ENCODE peak calls at places on chromosomes 16 and 17, in six cellular contexts. One of them, this sample, is unnamed. For H3K9me3, the result is how much of the 10 kb centered on the place peaks cover.

GRCh38 chr17:78266231-78266631 is 34.8 kb downstream of the TMEM235 start:
- DNase-seq in pancreas: peak
- DNase-seq in heart left ventricle: no peak
- DNase-seq in cardiac muscle cell: no peak
- DNase-seq in heart right ventricle: no peak
- DNase-seq in CD4-positive, alpha-beta memory T cell: no peak
- DNase-seq in this sample: no peak

GRCh38 chr17:33288954-33289353 is 4.1 kb downstream of the ASIC2 start:
- DNase-seq in pancreas: no peak
- DNase-seq in heart left ventricle: no peak
- DNase-seq in cardiac muscle cell: no peak
- DNase-seq in heart right ventricle: no peak
- DNase-seq in CD4-positive, alpha-beta memory T cell: no peak
- DNase-seq in this sample: no peak

GRCh38 chr16:58371841-58372240 is 20.4 kb upstream of the GINS3 start:
- DNase-seq in pancreas: no peak
- DNase-seq in heart left ventricle: no peak
- DNase-seq in cardiac muscle cell: no peak
- DNase-seq in heart right ventricle: no peak
- DNase-seq in CD4-positive, alpha-beta memory T cell: no peak
- DNase-seq in this sample: no peak

GRCh38 chr17:79907855-79908254 is 68.6 kb upstream of the CBX4 start:
- DNase-seq in pancreas: no peak
- DNase-seq in heart left ventricle: no peak
- DNase-seq in cardiac muscle cell: no peak
- DNase-seq in heart right ventricle: no peak
- DNase-seq in CD4-positive, alpha-beta memory T cell: no peak
- DNase-seq in this sample: no peak

GRCh38 chr17:81115749-81116464 is 49.4 kb upstream of the PVALEF start:
- DNase-seq in pancreas: no peak
- DNase-seq in heart left ventricle: peak
- DNase-seq in cardiac muscle cell: no peak
- DNase-seq in heart right ventricle: peak
- DNase-seq in CD4-positive, alpha-beta memory T cell: no peak
- DNase-seq in this sample: no peak

GRCh38 chr17:78133971-78134898 is 3.7 kb downstream of the TMC8 start:
- DNase-seq in pancreas: peak
- DNase-seq in heart left ventricle: no peak
- DNase-seq in cardiac muscle cell: peak
- DNase-seq in heart right ventricle: no peak
- DNase-seq in CD4-positive, alpha-beta memory T cell: peak
- DNase-seq in this sample: no peak

GRCh38 chr17:27294689-27295630 is 1.0 kb downstream of the WSB1 start:
- DNase-seq in pancreas: peak
- DNase-seq in heart left ventricle: peak
- DNase-seq in cardiac muscle cell: peak
- DNase-seq in heart right ventricle: peak
- DNase-seq in CD4-positive, alpha-beta memory T cell: peak
- DNase-seq in this sample: peak

GRCh38 chr17:34725740-34726139 is 146.4 kb downstream of the TMEM132E start:
- DNase-seq in pancreas: no peak
- DNase-seq in heart left ventricle: no peak
- DNase-seq in cardiac muscle cell: no peak
- DNase-seq in heart right ventricle: no peak
- DNase-seq in CD4-positive, alpha-beta memory T cell: no peak
- DNase-seq in this sample: no peak

GRCh38 chr17:50451943-50452626 is 16.6 kb downstream of the CHAD start:
- DNase-seq in pancreas: no peak
- DNase-seq in heart left ventricle: no peak
- DNase-seq in cardiac muscle cell: no peak
- DNase-seq in heart right ventricle: no peak
- DNase-seq in CD4-positive, alpha-beta memory T cell: no peak
- DNase-seq in this sample: no peak

GRCh38 chr17:63497708-63498483 is 21.0 kb downstream of the ACE start:
- DNase-seq in pancreas: no peak
- DNase-seq in heart left ventricle: no peak
- DNase-seq in cardiac muscle cell: peak
- DNase-seq in heart right ventricle: no peak
- DNase-seq in CD4-positive, alpha-beta memory T cell: no peak
- DNase-seq in this sample: peak

GRCh38 chr17:80474933-80475915 is 1.2 kb downstream of the NPTX1 start:
- DNase-seq in pancreas: no peak
- DNase-seq in heart left ventricle: no peak
- DNase-seq in cardiac muscle cell: no peak
- DNase-seq in heart right ventricle: no peak
- DNase-seq in CD4-positive, alpha-beta memory T cell: peak
- DNase-seq in this sample: no peak

GRCh38 chr16:11094075-11094593 is 149.8 kb downstream of the CLEC16A start:
- DNase-seq in pancreas: no peak
- DNase-seq in heart left ventricle: no peak
- DNase-seq in cardiac muscle cell: peak
- DNase-seq in heart right ventricle: no peak
- DNase-seq in CD4-positive, alpha-beta memory T cell: no peak
- DNase-seq in this sample: no peak

GRCh38 chr16:15946257-15947044 is 3.0 kb upstream of the ABCC1 start:
- DNase-seq in pancreas: no peak
- DNase-seq in heart left ventricle: no peak
- DNase-seq in cardiac muscle cell: no peak
- DNase-seq in heart right ventricle: no peak
- DNase-seq in CD4-positive, alpha-beta memory T cell: no peak
- DNase-seq in this sample: peak

GRCh38 chr17:62823111-62823895 is 15.2 kb upstream of the MARCHF10 start:
- DNase-seq in pancreas: no peak
- DNase-seq in heart left ventricle: no peak
- DNase-seq in cardiac muscle cell: no peak
- DNase-seq in heart right ventricle: no peak
- DNase-seq in CD4-positive, alpha-beta memory T cell: no peak
- DNase-seq in this sample: no peak

GRCh38 chr16:67461600-67462278 is 19.2 kb downstream of the ATP6V0D1 start:
- DNase-seq in pancreas: no peak
- DNase-seq in heart left ventricle: no peak
- DNase-seq in cardiac muscle cell: no peak
- DNase-seq in heart right ventricle: no peak
- DNase-seq in CD4-positive, alpha-beta memory T cell: no peak
- DNase-seq in this sample: no peak

GRCh38 chr17:17836818-17837379 is at the start of gene SREBF1:
- DNase-seq in pancreas: peak
- DNase-seq in heart left ventricle: peak
- DNase-seq in cardiac muscle cell: no peak
- DNase-seq in heart right ventricle: no peak
- DNase-seq in CD4-positive, alpha-beta memory T cell: peak
- DNase-seq in this sample: no peak

GRCh38 chr17:72456026-72456569 is 335.3 kb downstream of the SOX9 start:
- DNase-seq in pancreas: no peak
- DNase-seq in heart left ventricle: no peak
- DNase-seq in cardiac muscle cell: no peak
- DNase-seq in heart right ventricle: no peak
- DNase-seq in CD4-positive, alpha-beta memory T cell: no peak
- DNase-seq in this sample: peak

GRCh38 chr17:4018446-4018845 is 54.2 kb upstream of the ATP2A3 start:
- DNase-seq in pancreas: no peak
- DNase-seq in heart left ventricle: no peak
- DNase-seq in cardiac muscle cell: no peak
- DNase-seq in heart right ventricle: no peak
- DNase-seq in CD4-positive, alpha-beta memory T cell: no peak
- DNase-seq in this sample: no peak

GRCh38 chr17:38926290-38927070 is 1.1 kb downstream of the LASP1NB start:
- DNase-seq in pancreas: peak
- DNase-seq in heart left ventricle: no peak
- DNase-seq in cardiac muscle cell: no peak
- DNase-seq in heart right ventricle: no peak
- DNase-seq in CD4-positive, alpha-beta memory T cell: no peak
- DNase-seq in this sample: no peak

GRCh38 chr17:78257810-78258322 is 26.4 kb downstream of the TMEM235 start:
- DNase-seq in pancreas: no peak
- DNase-seq in heart left ventricle: no peak
- DNase-seq in cardiac muscle cell: no peak
- DNase-seq in heart right ventricle: no peak
- DNase-seq in CD4-positive, alpha-beta memory T cell: no peak
- DNase-seq in this sample: no peak

GRCh38 chr17:78677303-78678219 is 100.4 kb upstream of the DNAH17 start:
- DNase-seq in pancreas: no peak
- DNase-seq in heart left ventricle: no peak
- DNase-seq in cardiac muscle cell: no peak
- DNase-seq in heart right ventricle: no peak
- DNase-seq in CD4-positive, alpha-beta memory T cell: no peak
- DNase-seq in this sample: no peak

DNA sequence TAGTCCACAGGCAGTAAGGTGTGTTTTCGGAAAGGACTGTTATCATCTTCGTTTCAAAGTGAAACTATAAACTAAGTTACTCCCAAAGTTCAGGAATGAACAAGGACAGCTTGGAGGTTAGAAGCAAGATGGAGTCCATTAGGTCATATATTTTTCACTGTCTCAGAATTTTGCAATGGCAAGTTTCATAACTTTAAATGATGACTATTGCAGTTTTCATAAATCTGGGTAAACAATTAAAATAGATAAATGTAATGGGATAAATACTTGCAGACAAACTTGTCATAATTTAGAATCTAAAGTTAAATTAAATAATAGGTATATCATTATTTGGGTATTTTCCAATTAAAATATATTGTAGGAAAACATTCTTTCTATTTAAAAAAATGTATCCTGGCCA is 14.7 kb upstream of the TRIM25 start:
- DNase-seq in pancreas: no peak
- DNase-seq in heart left ventricle: no peak
- DNase-seq in cardiac muscle cell: no peak
- DNase-seq in heart right ventricle: no peak
- DNase-seq in CD4-positive, alpha-beta memory T cell: no peak
- DNase-seq in this sample: no peak
- H3K9me3 ChIP-seq in pancreas: under half
- H3K9me3 ChIP-seq in heart left ventricle: under half
- H3K9me3 ChIP-seq in cardiac muscle cell: under half
- H3K9me3 ChIP-seq in heart right ventricle: under half
- H3K9me3 ChIP-seq in CD4-positive, alpha-beta memory T cell: under half
- H3K9me3 ChIP-seq in this sample: under half

GRCh38 chr16:35910409-35910808 is 2451.0 kb downstream of the TP53TG3F start:
- DNase-seq in pancreas: no peak
- DNase-seq in heart left ventricle: no peak
- DNase-seq in cardiac muscle cell: no peak
- DNase-seq in heart right ventricle: no peak
- DNase-seq in CD4-positive, alpha-beta memory T cell: no peak
- DNase-seq in this sample: no peak
- H3K9me3 ChIP-seq in pancreas: under half
- H3K9me3 ChIP-seq in heart left ventricle: under half
- H3K9me3 ChIP-seq in cardiac muscle cell: under half
- H3K9me3 ChIP-seq in heart right ventricle: under half
- H3K9me3 ChIP-seq in CD4-positive, alpha-beta memory T cell: under half
- H3K9me3 ChIP-seq in this sample: under half

GRCh38 chr16:59993101-59993500 is 1259.0 kb upstream of the GOT2 start:
- DNase-seq in pancreas: no peak
- DNase-seq in heart left ventricle: no peak
- DNase-seq in cardiac muscle cell: no peak
- DNase-seq in heart right ventricle: no peak
- DNase-seq in CD4-positive, alpha-beta memory T cell: no peak
- DNase-seq in this sample: no peak
- H3K9me3 ChIP-seq in pancreas: under half
- H3K9me3 ChIP-seq in heart left ventricle: under half
- H3K9me3 ChIP-seq in cardiac muscle cell: under half
- H3K9me3 ChIP-seq in heart right ventricle: under half
- H3K9me3 ChIP-seq in CD4-positive, alpha-beta memory T cell: under half
- H3K9me3 ChIP-seq in this sample: under half

GRCh38 chr16:35706901-35707300 is 2247.5 kb downstream of the TP53TG3F start:
- DNase-seq in pancreas: no peak
- DNase-seq in heart left ventricle: no peak
- DNase-seq in cardiac muscle cell: no peak
- DNase-seq in heart right ventricle: no peak
- DNase-seq in CD4-positive, alpha-beta memory T cell: no peak
- DNase-seq in this sample: no peak
- H3K9me3 ChIP-seq in pancreas: under half
- H3K9me3 ChIP-seq in heart left ventricle: under half
- H3K9me3 ChIP-seq in cardiac muscle cell: under half
- H3K9me3 ChIP-seq in heart right ventricle: under half
- H3K9me3 ChIP-seq in CD4-positive, alpha-beta memory T cell: under half
- H3K9me3 ChIP-seq in this sample: under half

This sample was measured in SJSA1.